ENCODE peak calls at places on chromosomes 3 and 15, in six cellular contexts. A is hepatocyte, J is GM23338, C is neural progenitor cell, D is PC-3, M is HCT116. H is an unnamed sample.

GRCh38 chr3:163809540-163809993 is 1268.7 kb downstream of the SI start:
- DNase-seq in J (peak), A (no peak), M (no peak), D (no peak), C (no peak), H (peak)

GRCh38 chr3:134799393-134799792 is 4.3 kb downstream of the EPHB1 start:
- DNase-seq in C (no peak), A (no peak), D (peak), J (no peak), M (no peak), H (no peak)

GRCh38 chr3:194231840-194232832 is 96.2 kb downstream of the HES1 start:
- DNase-seq in J (peak), C (no peak), A (no peak), D (peak), M (no peak), H (no peak)

GRCh38 chr3:177358968-177359600 is 161.8 kb upstream of the TBL1XR1 start:
- DNase-seq in D (peak), A (peak), C (peak), M (peak), J (peak), H (peak)

GRCh38 chr3:15451468-15452113 is 24.2 kb downstream of the EAF1 start:
- DNase-seq in J (no peak), D (no peak), A (no peak), C (no peak), M (no peak), H (no peak)

GRCh38 chr3:67832807-67833206 is 178.4 kb upstream of the SUCLG2 start:
- DNase-seq in D (peak), J (no peak), C (no peak), M (no peak), A (no peak), H (no peak)

GRCh38 chr3:33061782-33062181 is 35.2 kb downstream of the GLB1 start:
- DNase-seq in A (peak), J (no peak), M (no peak), D (no peak), C (no peak), H (no peak)

GRCh38 chr3:46946416-46946815 is 30.1 kb downstream of the CCDC12 start:
- DNase-seq in D (peak), J (no peak), A (peak), M (no peak), C (no peak), H (no peak)

GRCh38 chr3:48599509-48600285 is 4.6 kb upstream of the COL7A1 start:
- DNase-seq in M (no peak), C (no peak), J (no peak), D (no peak), A (no peak), H (no peak)

GRCh38 chr3:77414881-77415280 is 375.0 kb downstream of the ROBO2 start:
- DNase-seq in A (no peak), J (no peak), D (no peak), C (no peak), M (no peak), H (no peak)

GRCh38 chr3:186427627-186428026 is 65.6 kb upstream of the DGKG start:
- DNase-seq in M (no peak), J (no peak), A (peak), D (no peak), C (no peak), H (peak)

GRCh38 chr3:60325610-60326181 is 925.6 kb downstream of the FHIT start:
- DNase-seq in C (no peak), A (no peak), M (no peak), D (no peak), J (no peak), H (no peak)

GRCh38 chr3:72997421-72997961 is 880 bp downstream of the PPP4R2 start:
- DNase-seq in C (peak), J (peak), A (peak), M (peak), D (peak), H (peak)

GRCh38 chr15:85694086-85694485 is 100.6 kb downstream of the KLHL25 start:
- DNase-seq in C (no peak), A (no peak), J (no peak), M (no peak), D (no peak), H (no peak)

GRCh38 chr3:144055604-144056003 is 84.0 kb downstream of the DIPK2A start:
- DNase-seq in J (no peak), D (peak), C (no peak), A (no peak), M (no peak), H (no peak)

GRCh38 chr15:66603301-66604179 is 37.7 kb upstream of the LCTL start:
- DNase-seq in A (peak), C (peak), D (peak), M (peak), J (peak), H (peak)

GRCh38 chr3:152938974-152939636 is 104.2 kb downstream of the P2RY1 start:
- DNase-seq in M (no peak), J (no peak), A (no peak), D (no peak), C (no peak), H (no peak)

GRCh38 chr3:39501059-39501458 is 33.6 kb downstream of the MOBP start:
- DNase-seq in M (no peak), J (no peak), A (no peak), D (no peak), C (no peak), H (no peak)

GRCh38 chr3:39499651-39500273 is 32.3 kb downstream of the MOBP start:
- DNase-seq in J (no peak), D (no peak), A (no peak), C (no peak), M (no peak), H (no peak)

GRCh38 chr3:39502838-39503145 is 35.3 kb downstream of the MOBP start:
- DNase-seq in D (no peak), M (no peak), J (no peak), A (no peak), C (no peak), H (no peak)

GRCh38 chr3:39505866-39506738 is 38.6 kb downstream of the MOBP start:
- DNase-seq in A (no peak), C (peak), J (peak), M (no peak), D (no peak), H (no peak)

GRCh38 chr3:39501982-39502837 is 34.7 kb downstream of the MOBP start:
- DNase-seq in A (no peak), M (no peak), C (no peak), J (peak), D (no peak), H (no peak)
- TF ChIP-seq EZH2 in A (no peak), M (no peak), C (no peak), J (no peak), D (no peak), H (no peak)

DNA sequence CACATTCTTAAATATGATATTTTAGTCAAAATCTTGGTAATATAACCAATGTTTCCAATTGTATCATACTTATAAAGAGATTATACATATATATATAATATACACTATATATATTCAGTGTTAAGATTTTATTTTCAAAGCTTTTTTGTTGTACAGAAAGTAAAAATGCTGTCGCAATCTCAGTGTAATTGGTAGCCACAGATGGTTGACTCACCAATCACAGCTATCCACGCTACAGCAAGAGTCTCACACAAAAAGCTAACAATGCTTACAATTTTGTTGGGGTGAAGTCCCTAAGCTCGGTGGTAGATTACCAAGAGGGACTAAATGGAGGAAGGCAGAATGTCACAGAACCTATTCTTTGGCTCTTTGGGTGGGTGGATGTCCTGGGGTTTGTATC is 16.9 kb upstream of the CFAP161 start:
- DNase-seq in M (no peak), J (no peak), D (no peak), C (no peak), A (no peak), H (no peak)
- TF ChIP-seq CTCF in M (no peak), J (no peak), D (no peak), C (no peak), A (no peak), H (no peak)

GRCh38 chr15:100775581-100776185 is 103.9 kb upstream of the ALDH1A3 start:
- DNase-seq in C (no peak), A (no peak), D (no peak), M (no peak), J (no peak), H (no peak)
- TF ChIP-seq EZH2phosphoT487 in C (no peak), A (no peak), D (no peak), M (no peak), J (no peak), H (no peak)

GRCh38 chr15:44188810-44189209 is 6.3 kb downstream of the FRMD5 start:
- DNase-seq in M (no peak), J (no peak), A (no peak), C (no peak), D (no peak), H (no peak)

GRCh38 chr15:44195151-44195740 is at the start of gene FRMD5:
- DNase-seq in A (peak), C (peak), D (peak), M (peak), J (peak), H (peak)

GRCh38 chr15:44199393-44199792 is 4.3 kb upstream of the FRMD5 start:
- DNase-seq in J (no peak), A (peak), M (no peak), D (peak), C (no peak), H (no peak)

GRCh38 chr15:44194397-44195150 is 497 bp downstream of the FRMD5 start:
- DNase-seq in A (peak), M (no peak), D (peak), J (no peak), C (no peak), H (peak)

DNA sequence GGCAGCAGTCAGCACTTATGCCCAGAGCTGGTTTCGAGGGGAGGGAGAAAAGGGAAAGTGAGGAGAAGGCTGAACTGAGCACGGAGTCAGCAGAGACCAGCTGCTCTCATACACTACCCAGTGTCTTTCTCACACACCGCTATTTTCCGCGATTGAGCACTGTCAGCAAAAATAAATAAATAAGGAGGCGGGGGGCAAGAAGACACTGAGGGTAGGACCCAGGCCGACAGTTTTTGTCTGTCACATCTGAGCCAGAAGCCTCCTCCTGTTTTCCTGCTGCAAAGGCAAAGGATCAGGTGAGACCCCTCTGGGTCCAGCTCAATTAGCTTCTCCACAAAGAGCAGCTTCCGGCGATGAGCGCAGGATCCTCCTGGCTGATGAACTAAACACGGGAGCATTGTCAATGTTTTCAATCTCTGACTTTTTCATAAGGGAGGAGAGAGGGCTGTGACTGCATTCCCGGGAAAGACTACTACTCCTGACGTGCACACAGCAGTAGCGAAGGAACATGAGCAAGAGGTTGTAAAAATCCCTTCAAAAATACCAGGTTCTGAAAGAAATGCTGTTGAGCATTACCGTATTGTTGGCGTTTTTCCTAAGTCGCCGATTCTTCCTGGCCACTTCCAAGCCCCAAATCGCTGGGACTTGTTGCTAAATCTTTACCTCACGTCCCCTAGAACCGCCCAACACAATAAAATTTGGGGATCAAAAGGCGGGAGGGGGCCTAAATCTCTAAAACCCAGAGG is 1.2 kb downstream of the FRMD5 start:
- DNase-seq in J (peak), M (no peak), A (peak), C (peak), D (peak), H (peak)
- TF ChIP-seq EZH2 in J (no peak), M (no peak), A (no peak), C (no peak), D (no peak), H (no peak)

DNA sequence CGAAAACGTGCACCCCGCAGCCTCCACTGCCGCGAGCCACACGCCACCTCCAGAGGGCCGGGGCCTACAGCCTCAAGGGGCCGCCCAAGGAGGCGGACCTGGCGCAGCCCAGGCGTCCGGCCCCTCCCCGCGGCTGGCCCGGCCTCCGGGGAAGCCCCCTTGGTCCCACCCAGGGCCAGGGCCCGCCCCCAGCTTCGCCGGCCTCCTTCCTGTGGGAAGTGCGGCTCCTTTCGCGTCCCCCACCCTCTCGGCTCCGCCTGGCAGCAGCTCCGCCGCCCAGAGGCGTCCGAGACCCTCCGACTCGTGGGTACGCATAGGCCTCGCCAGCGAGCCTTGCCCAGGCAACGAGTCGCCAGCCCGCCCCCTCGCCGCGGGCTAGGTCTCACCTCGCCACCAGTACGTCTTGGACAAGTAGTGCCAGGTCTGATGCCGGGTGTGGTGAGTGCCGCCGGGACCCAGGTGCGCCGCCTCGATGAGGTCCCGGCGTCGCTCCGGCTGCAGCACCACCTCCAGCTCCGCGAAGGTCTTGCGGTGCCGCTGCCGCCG is 640 bp downstream of the ZBTB11 start:
- DNase-seq in C (peak), J (peak), M (peak), A (peak), D (peak), H (peak)
- TF ChIP-seq CTCF in C (no peak), J (no peak), M (no peak), A (no peak), D (no peak), H (no peak)

H was measured in MM.1S.